ENCODE peak calls at places on chromosomes 13 and 19, in nine cellular contexts. One of them, this sample, is unnamed. For H3K4me1 and H3K36me3, the result is how much of the 10 kb centered on the place peaks cover.

GRCh38 chr19:33868821-33869412 is 72.2 kb downstream of the KCTD15 start:
- DNase-seq in Peyer's patch: no peak
- DNase-seq in lower lobe of right lung: no peak
- DNase-seq in left ventricle myocardium inferior: peak
- DNase-seq in heart right ventricle: peak
- DNase-seq in cardiac muscle cell: peak
- DNase-seq in K562: no peak
- DNase-seq in endodermal cell: peak
- DNase-seq in neural progenitor cell: peak
- DNase-seq in this sample: peak

GRCh38 chr19:50039968-50040367 is 14.2 kb downstream of the ZNF473 start:
- DNase-seq in Peyer's patch: peak
- DNase-seq in lower lobe of right lung: no peak
- DNase-seq in left ventricle myocardium inferior: no peak
- DNase-seq in heart right ventricle: no peak
- DNase-seq in cardiac muscle cell: no peak
- DNase-seq in K562: no peak
- DNase-seq in endodermal cell: no peak
- DNase-seq in neural progenitor cell: no peak
- DNase-seq in this sample: no peak

GRCh38 chr19:55350620-55351315 is 3.8 kb downstream of the COX6B2 start:
- DNase-seq in Peyer's patch: no peak
- DNase-seq in lower lobe of right lung: no peak
- DNase-seq in left ventricle myocardium inferior: no peak
- DNase-seq in heart right ventricle: no peak
- DNase-seq in cardiac muscle cell: no peak
- DNase-seq in K562: no peak
- DNase-seq in endodermal cell: peak
- DNase-seq in neural progenitor cell: no peak
- DNase-seq in this sample: no peak

GRCh38 chr13:43258771-43259170 is 235.4 kb downstream of the DNAJC15 start:
- DNase-seq in Peyer's patch: no peak
- DNase-seq in lower lobe of right lung: no peak
- DNase-seq in left ventricle myocardium inferior: no peak
- DNase-seq in heart right ventricle: no peak
- DNase-seq in cardiac muscle cell: no peak
- DNase-seq in K562: no peak
- DNase-seq in endodermal cell: no peak
- DNase-seq in neural progenitor cell: no peak
- DNase-seq in this sample: no peak

GRCh38 chr13:109816979-109817275 is 30.5 kb upstream of the IRS2 start:
- DNase-seq in Peyer's patch: no peak
- DNase-seq in lower lobe of right lung: no peak
- DNase-seq in left ventricle myocardium inferior: no peak
- DNase-seq in heart right ventricle: no peak
- DNase-seq in cardiac muscle cell: no peak
- DNase-seq in K562: no peak
- DNase-seq in endodermal cell: no peak
- DNase-seq in neural progenitor cell: no peak
- DNase-seq in this sample: no peak

GRCh38 chr13:111202745-111203144 is 87.6 kb downstream of the ARHGEF7 start:
- DNase-seq in Peyer's patch: no peak
- DNase-seq in lower lobe of right lung: no peak
- DNase-seq in left ventricle myocardium inferior: no peak
- DNase-seq in heart right ventricle: no peak
- DNase-seq in cardiac muscle cell: no peak
- DNase-seq in K562: peak
- DNase-seq in endodermal cell: no peak
- DNase-seq in neural progenitor cell: no peak
- DNase-seq in this sample: no peak

GRCh38 chr13:78593652-78594494 is 9.5 kb downstream of the POU4F1 start:
- DNase-seq in Peyer's patch: no peak
- DNase-seq in lower lobe of right lung: no peak
- DNase-seq in left ventricle myocardium inferior: no peak
- DNase-seq in heart right ventricle: no peak
- DNase-seq in cardiac muscle cell: no peak
- DNase-seq in K562: no peak
- DNase-seq in endodermal cell: peak
- DNase-seq in neural progenitor cell: peak
- DNase-seq in this sample: no peak

GRCh38 chr19:33705860-33706259 is 84.1 kb downstream of the CHST8 start:
- DNase-seq in Peyer's patch: no peak
- DNase-seq in lower lobe of right lung: no peak
- DNase-seq in left ventricle myocardium inferior: no peak
- DNase-seq in heart right ventricle: no peak
- DNase-seq in cardiac muscle cell: no peak
- DNase-seq in K562: no peak
- DNase-seq in endodermal cell: no peak
- DNase-seq in neural progenitor cell: no peak
- DNase-seq in this sample: no peak

GRCh38 chr13:43942301-43942700 is 62.6 kb downstream of the LACC1 start:
- DNase-seq in Peyer's patch: no peak
- DNase-seq in lower lobe of right lung: no peak
- DNase-seq in left ventricle myocardium inferior: no peak
- DNase-seq in heart right ventricle: no peak
- DNase-seq in cardiac muscle cell: no peak
- DNase-seq in K562: no peak
- DNase-seq in endodermal cell: no peak
- DNase-seq in neural progenitor cell: no peak
- DNase-seq in this sample: no peak

GRCh38 chr19:41563847-41564514 is 12.0 kb upstream of the CEACAM21 start:
- DNase-seq in Peyer's patch: no peak
- DNase-seq in lower lobe of right lung: no peak
- DNase-seq in left ventricle myocardium inferior: no peak
- DNase-seq in heart right ventricle: no peak
- DNase-seq in cardiac muscle cell: no peak
- DNase-seq in K562: no peak
- DNase-seq in endodermal cell: no peak
- DNase-seq in neural progenitor cell: peak
- DNase-seq in this sample: no peak

GRCh38 chr19:40614595-40615411 is 13.6 kb downstream of the LTBP4 start:
- DNase-seq in Peyer's patch: peak
- DNase-seq in lower lobe of right lung: peak
- DNase-seq in left ventricle myocardium inferior: peak
- DNase-seq in heart right ventricle: peak
- DNase-seq in cardiac muscle cell: peak
- DNase-seq in K562: peak
- DNase-seq in endodermal cell: peak
- DNase-seq in neural progenitor cell: peak
- DNase-seq in this sample: peak

GRCh38 chr19:887072-887471 is 5.9 kb downstream of the MED16 start:
- DNase-seq in Peyer's patch: no peak
- DNase-seq in lower lobe of right lung: no peak
- DNase-seq in left ventricle myocardium inferior: no peak
- DNase-seq in heart right ventricle: no peak
- DNase-seq in cardiac muscle cell: peak
- DNase-seq in K562: no peak
- DNase-seq in endodermal cell: peak
- DNase-seq in neural progenitor cell: no peak
- DNase-seq in this sample: no peak

GRCh38 chr13:58142952-58143351 is 511.4 kb downstream of the PCDH17 start:
- DNase-seq in Peyer's patch: no peak
- DNase-seq in lower lobe of right lung: no peak
- DNase-seq in left ventricle myocardium inferior: no peak
- DNase-seq in heart right ventricle: no peak
- DNase-seq in cardiac muscle cell: no peak
- DNase-seq in K562: no peak
- DNase-seq in endodermal cell: no peak
- DNase-seq in neural progenitor cell: no peak
- DNase-seq in this sample: no peak

GRCh38 chr19:8635422-8635821 is 5.0 kb downstream of the NFILZ start:
- DNase-seq in Peyer's patch: no peak
- DNase-seq in lower lobe of right lung: no peak
- DNase-seq in left ventricle myocardium inferior: no peak
- DNase-seq in heart right ventricle: no peak
- DNase-seq in cardiac muscle cell: no peak
- DNase-seq in K562: no peak
- DNase-seq in endodermal cell: no peak
- DNase-seq in neural progenitor cell: no peak
- DNase-seq in this sample: no peak

GRCh38 chr19:50263176-50263575 is 59.8 kb downstream of the MYH14 start:
- DNase-seq in Peyer's patch: no peak
- DNase-seq in lower lobe of right lung: no peak
- DNase-seq in left ventricle myocardium inferior: no peak
- DNase-seq in heart right ventricle: no peak
- DNase-seq in cardiac muscle cell: no peak
- DNase-seq in K562: no peak
- DNase-seq in endodermal cell: no peak
- DNase-seq in neural progenitor cell: no peak
- DNase-seq in this sample: no peak

GRCh38 chr19:19474950-19475781 is 40.2 kb downstream of the TSSK6 start:
- DNase-seq in Peyer's patch: no peak
- DNase-seq in lower lobe of right lung: no peak
- DNase-seq in left ventricle myocardium inferior: no peak
- DNase-seq in heart right ventricle: no peak
- DNase-seq in cardiac muscle cell: no peak
- DNase-seq in K562: no peak
- DNase-seq in endodermal cell: peak
- DNase-seq in neural progenitor cell: peak
- DNase-seq in this sample: no peak

GRCh38 chr13:79941752-79942151 is 399.2 kb downstream of the SPRY2 start:
- DNase-seq in Peyer's patch: no peak
- DNase-seq in lower lobe of right lung: no peak
- DNase-seq in left ventricle myocardium inferior: no peak
- DNase-seq in heart right ventricle: no peak
- DNase-seq in cardiac muscle cell: no peak
- DNase-seq in K562: no peak
- DNase-seq in endodermal cell: no peak
- DNase-seq in neural progenitor cell: no peak
- DNase-seq in this sample: no peak

DNA sequence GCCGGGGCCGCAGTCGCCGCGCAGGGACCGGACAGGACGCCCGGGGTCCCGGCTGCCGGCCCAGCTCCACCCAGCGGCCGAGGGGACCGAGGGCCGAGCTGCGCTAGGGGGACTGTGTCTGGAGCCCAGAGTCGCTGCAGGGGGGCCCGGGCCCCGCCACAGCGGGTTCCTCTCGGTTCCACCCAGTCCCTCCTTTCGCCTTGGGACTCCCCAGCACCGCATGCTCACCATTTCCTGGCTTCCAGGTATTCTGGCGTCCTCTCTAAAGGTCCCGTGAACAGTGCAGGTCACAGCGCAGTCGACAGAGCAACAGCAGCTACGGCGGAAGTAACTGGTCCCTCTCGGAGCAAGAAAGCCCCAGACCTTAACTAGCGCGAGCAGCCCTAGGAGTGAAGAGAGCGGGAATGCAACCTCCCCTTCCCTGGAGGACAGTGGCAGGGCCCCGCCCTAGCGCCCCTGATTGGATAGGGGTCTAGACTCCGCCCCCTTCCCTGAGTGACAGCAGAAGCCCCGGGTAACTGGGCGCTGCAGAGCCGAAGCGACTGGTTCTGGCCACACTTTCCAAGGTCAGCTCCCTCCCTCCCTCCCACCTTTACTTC is at the start of gene ZNF878:
- DNase-seq in Peyer's patch: peak
- DNase-seq in lower lobe of right lung: peak
- DNase-seq in left ventricle myocardium inferior: peak
- DNase-seq in heart right ventricle: peak
- DNase-seq in cardiac muscle cell: peak
- DNase-seq in K562: peak
- DNase-seq in endodermal cell: peak
- DNase-seq in neural progenitor cell: peak
- DNase-seq in this sample: peak
- TF ChIP-seq CTCF in Peyer's patch: no peak
- TF ChIP-seq CTCF in lower lobe of right lung: peak
- TF ChIP-seq CTCF in left ventricle myocardium inferior: peak
- TF ChIP-seq CTCF in heart right ventricle: peak
- TF ChIP-seq CTCF in cardiac muscle cell: peak
- TF ChIP-seq CTCF in K562: no peak
- TF ChIP-seq CTCF in endodermal cell: peak
- TF ChIP-seq CTCF in neural progenitor cell: peak
- TF ChIP-seq CTCF in this sample: no peak

GRCh38 chr19:18280247-18281081 is 958 bp downstream of the JUND start:
- DNase-seq in Peyer's patch: peak
- DNase-seq in lower lobe of right lung: peak
- DNase-seq in left ventricle myocardium inferior: peak
- DNase-seq in heart right ventricle: peak
- DNase-seq in cardiac muscle cell: peak
- DNase-seq in K562: peak
- DNase-seq in endodermal cell: peak
- DNase-seq in neural progenitor cell: peak
- DNase-seq in this sample: peak
- H3K4me1 ChIP-seq in Peyer's patch: under half
- H3K4me1 ChIP-seq in lower lobe of right lung: under half
- H3K4me1 ChIP-seq in left ventricle myocardium inferior: half or more
- H3K4me1 ChIP-seq in heart right ventricle: under half
- H3K4me1 ChIP-seq in cardiac muscle cell: under half
- H3K4me1 ChIP-seq in K562: half or more
- H3K4me1 ChIP-seq in endodermal cell: under half
- H3K4me1 ChIP-seq in neural progenitor cell: under half
- H3K4me1 ChIP-seq in this sample: half or more

GRCh38 chr19:14390548-14390947 is 9.3 kb downstream of the ADGRE5 start:
- DNase-seq in Peyer's patch: no peak
- DNase-seq in lower lobe of right lung: no peak
- DNase-seq in left ventricle myocardium inferior: no peak
- DNase-seq in heart right ventricle: no peak
- DNase-seq in cardiac muscle cell: no peak
- DNase-seq in K562: no peak
- DNase-seq in endodermal cell: no peak
- DNase-seq in neural progenitor cell: no peak
- DNase-seq in this sample: no peak
- H3K36me3 ChIP-seq in Peyer's patch: under half
- H3K36me3 ChIP-seq in lower lobe of right lung: half or more
- H3K36me3 ChIP-seq in left ventricle myocardium inferior: half or more
- H3K36me3 ChIP-seq in heart right ventricle: under half
- H3K36me3 ChIP-seq in cardiac muscle cell: under half
- H3K36me3 ChIP-seq in K562: half or more
- H3K36me3 ChIP-seq in endodermal cell: under half
- H3K36me3 ChIP-seq in neural progenitor cell: under half
- H3K36me3 ChIP-seq in this sample: under half

GRCh38 chr19:5536337-5536894 is 31.3 kb downstream of the TINCR start:
- DNase-seq in Peyer's patch: no peak
- DNase-seq in lower lobe of right lung: peak
- DNase-seq in left ventricle myocardium inferior: peak
- DNase-seq in heart right ventricle: peak
- DNase-seq in cardiac muscle cell: peak
- DNase-seq in K562: peak
- DNase-seq in endodermal cell: peak
- DNase-seq in neural progenitor cell: peak
- DNase-seq in this sample: peak

GRCh38 chr19:5533257-5533656 is 34.5 kb downstream of the TINCR start:
- DNase-seq in Peyer's patch: no peak
- DNase-seq in lower lobe of right lung: no peak
- DNase-seq in left ventricle myocardium inferior: no peak
- DNase-seq in heart right ventricle: no peak
- DNase-seq in cardiac muscle cell: no peak
- DNase-seq in K562: no peak
- DNase-seq in endodermal cell: no peak
- DNase-seq in neural progenitor cell: no peak
- DNase-seq in this sample: no peak

GRCh38 chr19:5537870-5538269 is 29.9 kb downstream of the TINCR start:
- DNase-seq in Peyer's patch: no peak
- DNase-seq in lower lobe of right lung: no peak
- DNase-seq in left ventricle myocardium inferior: peak
- DNase-seq in heart right ventricle: peak
- DNase-seq in cardiac muscle cell: no peak
- DNase-seq in K562: no peak
- DNase-seq in endodermal cell: no peak
- DNase-seq in neural progenitor cell: no peak
- DNase-seq in this sample: no peak

GRCh38 chr19:5530701-5531100 is 37.1 kb downstream of the TINCR start:
- DNase-seq in Peyer's patch: no peak
- DNase-seq in lower lobe of right lung: no peak
- DNase-seq in left ventricle myocardium inferior: no peak
- DNase-seq in heart right ventricle: no peak
- DNase-seq in cardiac muscle cell: no peak
- DNase-seq in K562: no peak
- DNase-seq in endodermal cell: no peak
- DNase-seq in neural progenitor cell: no peak
- DNase-seq in this sample: no peak

GRCh38 chr19:5534787-5535586 is 32.8 kb downstream of the TINCR start:
- DNase-seq in Peyer's patch: no peak
- DNase-seq in lower lobe of right lung: no peak
- DNase-seq in left ventricle myocardium inferior: no peak
- DNase-seq in heart right ventricle: no peak
- DNase-seq in cardiac muscle cell: no peak
- DNase-seq in K562: peak
- DNase-seq in endodermal cell: peak
- DNase-seq in neural progenitor cell: no peak
- DNase-seq in this sample: no peak
- TF ChIP-seq CTCF in Peyer's patch: no peak
- TF ChIP-seq CTCF in lower lobe of right lung: peak
- TF ChIP-seq CTCF in left ventricle myocardium inferior: peak
- TF ChIP-seq CTCF in heart right ventricle: peak
- TF ChIP-seq CTCF in cardiac muscle cell: peak
- TF ChIP-seq CTCF in K562: peak
- TF ChIP-seq CTCF in endodermal cell: peak
- TF ChIP-seq CTCF in neural progenitor cell: peak
- TF ChIP-seq CTCF in this sample: no peak